ENCODE peak calls at places on chromosomes 3 and 15, in ten cellular contexts. B is NCI-H187 treated with DMSO at 0.1 percent for 48 hours; E is T-helper 2 cell; K is heart right ventricle; D is neuronal stem cell; Z is activated CD4-positive, alpha-beta T cell treated with anti-CD3 and anti-CD28 coated beads, Interleukin-2, amount 50 U/mL, for 4 hours; X is mammary epithelial cell; I is NCI-H460; O is Jurkat, Clone E6-1; P is HCEC 1CT. M is an unnamed sample.

GRCh38 chr15:84982301-84982920 is 755 bp downstream of the PDE8A start:
- DNase-seq in P (peak), O (no peak), K (peak), D (no peak), Z (peak), X (peak), B (no peak), I (no peak), E (peak), M (peak)

GRCh38 chr3:33982269-33982798 is 183.9 kb downstream of the PDCD6IP start:
- DNase-seq in O (no peak), K (no peak), X (no peak), Z (no peak), D (no peak), B (no peak), E (no peak), P (peak), I (no peak), M (no peak)

GRCh38 chr3:22922317-22922716 is 280.8 kb upstream of the UBE2E2 start:
- DNase-seq in I (no peak), P (peak), K (no peak), O (peak), B (no peak), D (no peak), X (peak), E (peak), Z (no peak), M (no peak)

GRCh38 chr15:68719051-68719450 is 101.6 kb downstream of the ANP32A start:
- DNase-seq in K (no peak), I (no peak), B (no peak), Z (no peak), E (no peak), X (no peak), P (no peak), O (no peak), D (no peak), M (no peak)

GRCh38 chr3:178203650-178204049 is 332.6 kb upstream of the KCNMB2 start:
- DNase-seq in E (no peak), Z (no peak), D (no peak), B (no peak), X (no peak), O (no peak), P (peak), I (no peak), K (no peak), M (no peak)

GRCh38 chr3:49775538-49775937 is 10.8 kb downstream of the IP6K1 start:
- DNase-seq in D (no peak), B (no peak), I (no peak), E (no peak), O (no peak), P (no peak), Z (no peak), K (no peak), X (no peak), M (no peak)

GRCh38 chr3:120469440-120470415 is 18.9 kb upstream of the FSTL1 start:
- DNase-seq in Z (no peak), P (peak), D (no peak), I (no peak), E (no peak), K (peak), X (peak), B (no peak), O (no peak), M (no peak)

GRCh38 chr3:79056498-79056897 is 711.3 kb downstream of the ROBO1 start:
- DNase-seq in O (no peak), I (no peak), Z (no peak), D (no peak), K (no peak), X (no peak), B (no peak), P (no peak), E (no peak), M (no peak)

GRCh38 chr3:194745427-194746184 is 59.9 kb downstream of the FAM43A start:
- DNase-seq in P (no peak), B (no peak), X (no peak), K (no peak), E (no peak), D (no peak), Z (no peak), O (no peak), I (no peak), M (no peak)

GRCh38 chr3:143294183-143294582 is 174.6 kb downstream of the CHST2 start:
- DNase-seq in O (no peak), Z (no peak), P (no peak), X (no peak), E (peak), D (no peak), K (no peak), I (no peak), B (no peak), M (no peak)

GRCh38 chr3:190017575-190018288 is 103.0 kb downstream of the P3H2 start:
- DNase-seq in K (no peak), P (peak), B (no peak), X (peak), I (peak), Z (no peak), O (no peak), E (no peak), D (no peak), M (no peak)

GRCh38 chr15:59812889-59813288 is 123.8 kb upstream of the BNIP2 start:
- DNase-seq in K (no peak), Z (no peak), B (no peak), I (no peak), P (no peak), E (no peak), O (peak), D (no peak), X (no peak), M (no peak)

GRCh38 chr3:40930131-40930538 is 269.2 kb upstream of the CTNNB1 start:
- DNase-seq in E (no peak), P (no peak), K (no peak), Z (no peak), O (peak), B (no peak), I (no peak), D (no peak), X (no peak), M (no peak)

GRCh38 chr3:184808021-184808420 is 3.9 kb upstream of the VPS8 start:
- DNase-seq in E (no peak), D (peak), O (no peak), K (no peak), P (no peak), X (no peak), Z (no peak), I (no peak), B (no peak), M (no peak)

M was measured in effector memory CD8-positive, alpha-beta T cell.